ENCODE peak calls at places on chromosomes 1 and 21, in nine cellular contexts. B is A673; J is mucosa of descending colon; P is AG04449; T is GM20000; G is glutamatergic neuron; N is left lung; U is upper lobe of right lung; Q is CD8-positive, alpha-beta T cell. S is an unnamed sample.
A peak's percentile ranks its signal among the peaks of the same experiment; 100 is the strongest.

GRCh38 chr1:163472267-163472666 is 150.5 kb downstream of the NUF2 start:
- DNase-seq in B (peak; percentile 3), J (peak; percentile 18), P (no peak), T (no peak), G (no peak), N (no peak), U (no peak), Q (no peak), S (no peak)

GRCh38 chr1:113072757-113073456 is at the start of gene LRIG2:
- DNase-seq in B (peak; percentile 99), J (peak; percentile 100), P (peak; percentile 92), T (peak; percentile 92), G (peak; percentile 99), N (peak; percentile 98), U (peak; percentile 99), Q (peak; percentile 98), S (peak; percentile 96)

GRCh38 chr21:46413365-46413696 is 45.4 kb upstream of the DIP2A start:
- DNase-seq in B (no peak), J (no peak), P (no peak), T (no peak), G (no peak), N (no peak), U (no peak), Q (no peak), S (no peak)

GRCh38 chr1:64822621-64823020 is 77.7 kb downstream of the RAVER2 start:
- DNase-seq in B (no peak), J (no peak), P (no peak), T (no peak), G (no peak), N (no peak), U (no peak), Q (no peak), S (no peak)

GRCh38 chr1:231214918-231215675 is 25.9 kb upstream of the GNPAT start:
- DNase-seq in B (no peak), J (no peak), P (no peak), T (peak; percentile 17), G (no peak), N (no peak), U (no peak), Q (no peak), S (no peak)

GRCh38 chr1:219317762-219318353 is 144.2 kb downstream of the LYPLAL1 start:
- DNase-seq in B (peak; percentile 19), J (no peak), P (no peak), T (no peak), G (no peak), N (no peak), U (no peak), Q (no peak), S (peak; percentile 31)

GRCh38 chr1:45196863-45197262 is 9.5 kb downstream of the ZSWIM5 start:
- DNase-seq in B (no peak), J (no peak), P (no peak), T (no peak), G (no peak), N (no peak), U (no peak), Q (no peak), S (no peak)

GRCh38 chr1:109396971-109397370 is 747 bp downstream of the SORT1 start:
- DNase-seq in B (no peak), J (peak; percentile 55), P (no peak), T (no peak), G (no peak), N (no peak), U (no peak), Q (no peak), S (no peak)

GRCh38 chr1:7109901-7110300 is 324.6 kb downstream of the CAMTA1 start:
- DNase-seq in B (no peak), J (no peak), P (no peak), T (no peak), G (no peak), N (no peak), U (no peak), Q (no peak), S (no peak)

GRCh38 chr1:58570817-58571216 is 6.2 kb downstream of the TACSTD2 start:
- DNase-seq in B (no peak), J (no peak), P (no peak), T (no peak), G (no peak), N (no peak), U (no peak), Q (no peak), S (no peak)

GRCh38 chr1:117886101-117886795 is 43.2 kb downstream of the GDAP2 start:
- DNase-seq in B (no peak), J (no peak), P (no peak), T (no peak), G (no peak), N (no peak), U (no peak), Q (no peak), S (no peak)

GRCh38 chr1:204417231-204417997 is 5.8 kb upstream of the PPP1R15B start:
- DNase-seq in B (peak; percentile 93), J (peak; percentile 65), P (peak; percentile 99), T (no peak), G (no peak), N (peak; percentile 77), U (no peak), Q (no peak), S (peak; percentile 83)

GRCh38 chr1:192522673-192523072 is 52.9 kb upstream of the RGS1 start:
- DNase-seq in B (no peak), J (no peak), P (no peak), T (no peak), G (no peak), N (no peak), U (no peak), Q (no peak), S (no peak)

GRCh38 chr1:99171126-99171813 is 93.0 kb upstream of the PLPPR4 start:
- DNase-seq in B (no peak), J (peak; percentile 4), P (no peak), T (no peak), G (no peak), N (no peak), U (no peak), Q (no peak), S (peak; percentile 11)

GRCh38 chr1:67347688-67348472 is 40.2 kb downstream of the IL12RB2 start:
- DNase-seq in B (peak; percentile 67), J (peak; percentile 59), P (no peak), T (peak; percentile 38), G (peak; percentile 27), N (no peak), U (no peak), Q (no peak), S (peak; percentile 19)

GRCh38 chr1:7643445-7643844 is 127.7 kb upstream of the VAMP3 start:
- DNase-seq in B (no peak), J (no peak), P (no peak), T (no peak), G (no peak), N (no peak), U (no peak), Q (no peak), S (no peak)

GRCh38 chr1:213252026-213252425 is 201.0 kb downstream of the RPS6KC1 start:
- DNase-seq in B (no peak), J (no peak), P (no peak), T (no peak), G (no peak), N (no peak), U (no peak), Q (no peak), S (no peak)

GRCh38 chr1:212814989-212815388 is 23.3 kb downstream of the TATDN3 start:
- DNase-seq in B (peak; percentile 26), J (peak; percentile 85), P (no peak), T (no peak), G (no peak), N (no peak), U (no peak), Q (no peak), S (peak; percentile 47)

GRCh38 chr21:31537872-31538576 is 121.5 kb upstream of the SOD1 start:
- DNase-seq in B (no peak), J (no peak), P (no peak), T (no peak), G (peak; percentile 34), N (no peak), U (no peak), Q (no peak), S (no peak)
- TF ChIP-seq CTCF in B (peak; percentile 55), J (no peak), P (no peak), T (no peak), G (peak; percentile 57), N (no peak), U (no peak), Q (no peak), S (no peak)

DNA sequence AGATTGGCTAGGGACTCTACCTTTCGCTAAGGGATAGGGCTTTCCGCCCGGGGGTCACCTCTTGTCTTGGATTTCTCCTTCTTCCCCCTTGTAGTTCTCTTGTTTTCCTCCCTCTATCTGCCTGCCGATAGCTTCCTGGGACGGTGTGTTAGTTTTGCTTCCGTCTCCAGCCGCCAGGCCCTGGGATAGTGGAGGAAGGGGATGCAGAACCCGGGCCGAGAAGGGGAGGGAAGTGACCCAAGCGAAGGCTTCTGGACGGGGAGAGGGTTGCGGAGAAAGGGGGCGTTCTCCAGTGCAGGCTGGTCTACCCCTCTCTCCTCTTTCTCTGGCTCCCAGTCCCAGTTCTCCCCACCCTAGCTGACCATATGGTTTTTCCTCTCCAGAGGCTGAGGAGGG is 871 bp downstream of the TUFT1 start:
- DNase-seq in B (no peak), J (peak; percentile 54), P (no peak), T (no peak), G (peak; percentile 39), N (no peak), U (no peak), Q (no peak), S (peak; percentile 28)
- TF ChIP-seq CTCF in B (no peak), J (no peak), P (no peak), T (no peak), G (no peak), N (no peak), U (no peak), Q (no peak), S (no peak)

DNA sequence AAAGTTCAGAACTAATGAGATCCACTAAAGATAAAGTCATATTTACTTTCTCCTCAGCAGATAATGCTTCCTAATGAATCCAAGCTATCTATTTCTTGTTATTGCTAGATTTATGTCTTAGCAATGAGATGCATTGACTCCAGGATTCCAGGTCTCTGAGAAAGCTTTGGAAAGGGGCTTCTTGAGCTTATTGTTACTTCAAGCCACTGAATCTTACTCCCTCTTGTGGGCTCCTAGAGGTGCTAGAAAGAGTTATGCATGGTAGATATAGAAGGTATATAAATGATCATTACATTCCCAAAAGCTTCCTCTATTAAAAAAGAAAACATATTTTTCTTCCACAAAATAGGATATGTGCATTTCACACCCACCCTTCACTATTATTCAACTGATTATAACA is 246.4 kb upstream of the ADAMTS5 start:
- DNase-seq in B (peak; percentile 6), J (no peak), P (no peak), T (no peak), G (no peak), N (no peak), U (no peak), Q (no peak), S (no peak)
- TF ChIP-seq CTCF in B (no peak), J (no peak), P (peak; percentile 30), T (no peak), G (no peak), N (no peak), U (no peak), Q (no peak), S (no peak)

DNA sequence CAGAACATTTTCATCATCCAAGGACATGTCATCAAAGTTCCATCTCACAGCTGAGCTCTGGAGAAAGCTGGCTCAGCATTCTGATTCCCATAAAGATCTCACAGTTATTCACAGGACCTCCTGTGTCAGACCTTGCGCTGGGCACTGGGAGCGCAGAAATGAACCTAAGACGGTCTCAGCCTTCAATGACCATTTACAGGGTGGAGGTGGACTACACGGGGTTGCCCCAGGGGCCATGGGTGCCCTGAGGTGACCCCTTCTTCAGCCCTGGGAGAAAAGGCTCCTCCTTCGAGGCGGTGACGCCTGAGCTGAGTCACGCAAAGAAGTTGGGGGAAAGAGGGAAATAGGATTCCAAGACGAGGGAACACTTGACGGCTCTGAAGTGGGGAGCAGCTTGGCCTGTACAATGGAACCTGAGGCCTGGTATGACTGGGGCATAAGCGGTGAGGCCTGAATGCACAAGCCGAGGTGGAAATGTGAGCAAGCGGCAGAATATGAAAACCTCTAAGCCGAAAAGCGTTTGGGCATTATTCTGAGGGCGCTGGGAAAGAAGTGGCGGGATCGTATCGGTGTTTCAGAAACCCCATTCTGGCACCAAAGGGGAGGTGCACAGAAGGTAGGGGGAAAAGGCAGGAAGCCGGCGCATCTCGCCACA is 787 bp downstream of the CC2D1B start:
- DNase-seq in B (peak; percentile 45), J (peak; percentile 61), P (no peak), T (no peak), G (peak; percentile 36), N (peak; percentile 73), U (peak; percentile 87), Q (no peak), S (peak; percentile 65)
- TF ChIP-seq CTCF in B (no peak), J (no peak), P (no peak), T (no peak), G (no peak), N (no peak), U (no peak), Q (no peak), S (no peak)